ENCODE peak calls at places on chromosomes 4 and X, in six cellular contexts. One of them, this sample, is unnamed.

GRCh38 chr4:84846985-84847384 is 119.5 kb downstream of the WDFY3 start:
- DNase-seq in uterus: no peak
- DNase-seq in stomach: no peak
- DNase-seq in HepG2: peak; percentile 9
- DNase-seq in sigmoid colon: no peak
- DNase-seq in ovary: no peak
- DNase-seq in this sample: no peak

GRCh38 chr4:78517050-78517652 is 34.4 kb upstream of the ANXA3 start:
- DNase-seq in uterus: no peak
- DNase-seq in stomach: no peak
- DNase-seq in HepG2: peak; percentile 11
- DNase-seq in sigmoid colon: no peak
- DNase-seq in ovary: no peak
- DNase-seq in this sample: no peak

GRCh38 chr4:3491681-3492405 is 28.7 kb downstream of the DOK7 start:
- DNase-seq in uterus: no peak
- DNase-seq in stomach: no peak
- DNase-seq in HepG2: no peak
- DNase-seq in sigmoid colon: no peak
- DNase-seq in ovary: no peak
- DNase-seq in this sample: no peak

GRCh38 chr4:187656953-187657352 is 338.6 kb upstream of the ZFP42 start:
- DNase-seq in uterus: no peak
- DNase-seq in stomach: no peak
- DNase-seq in HepG2: no peak
- DNase-seq in sigmoid colon: no peak
- DNase-seq in ovary: no peak
- DNase-seq in this sample: no peak

GRCh38 chr4:182809417-182810102 is 107.6 kb downstream of the DCTD start:
- DNase-seq in uterus: no peak
- DNase-seq in stomach: no peak
- DNase-seq in HepG2: peak; percentile 6
- DNase-seq in sigmoid colon: no peak
- DNase-seq in ovary: no peak
- DNase-seq in this sample: no peak

GRCh38 chr4:181874582-181874981 is 368.6 kb upstream of the TENM3 start:
- DNase-seq in uterus: no peak
- DNase-seq in stomach: no peak
- DNase-seq in HepG2: no peak
- DNase-seq in sigmoid colon: no peak
- DNase-seq in ovary: no peak
- DNase-seq in this sample: no peak

GRCh38 chr4:81510643-81511189 is 39.0 kb upstream of the RASGEF1B start:
- DNase-seq in uterus: no peak
- DNase-seq in stomach: no peak
- DNase-seq in HepG2: no peak
- DNase-seq in sigmoid colon: no peak
- DNase-seq in ovary: no peak
- DNase-seq in this sample: no peak

GRCh38 chr4:492412-492811 is 6.5 kb downstream of the ZNF721 start:
- DNase-seq in uterus: no peak
- DNase-seq in stomach: no peak
- DNase-seq in HepG2: no peak
- DNase-seq in sigmoid colon: no peak
- DNase-seq in ovary: no peak
- DNase-seq in this sample: no peak

GRCh38 chr4:14871676-14872430 is 130.4 kb upstream of the CPEB2 start:
- DNase-seq in uterus: no peak
- DNase-seq in stomach: peak; percentile 61
- DNase-seq in HepG2: peak; percentile 3
- DNase-seq in sigmoid colon: no peak
- DNase-seq in ovary: no peak
- DNase-seq in this sample: no peak

GRCh38 chrX:48059296-48059639 is 12.2 kb downstream of the ZNF630 start:
- DNase-seq in uterus: no peak
- DNase-seq in stomach: no peak
- DNase-seq in HepG2: no peak
- DNase-seq in sigmoid colon: no peak
- DNase-seq in ovary: no peak
- DNase-seq in this sample: no peak

GRCh38 chr4:20126906-20127305 is 124.8 kb upstream of the SLIT2 start:
- DNase-seq in uterus: no peak
- DNase-seq in stomach: no peak
- DNase-seq in HepG2: no peak
- DNase-seq in sigmoid colon: no peak
- DNase-seq in ovary: no peak
- DNase-seq in this sample: no peak

GRCh38 chrX:19334945-19335626 is 8.6 kb upstream of the PDHA1 start:
- DNase-seq in uterus: no peak
- DNase-seq in stomach: no peak
- DNase-seq in HepG2: peak; percentile 75
- DNase-seq in sigmoid colon: no peak
- DNase-seq in ovary: no peak
- DNase-seq in this sample: no peak

GRCh38 chrX:39667746-39668507 is 429.8 kb downstream of the BCOR start:
- DNase-seq in uterus: no peak
- DNase-seq in stomach: no peak
- DNase-seq in HepG2: no peak
- DNase-seq in sigmoid colon: no peak
- DNase-seq in ovary: no peak
- DNase-seq in this sample: no peak

GRCh38 chr4:148814030-148814429 is 371.8 kb upstream of the NR3C2 start:
- DNase-seq in uterus: no peak
- DNase-seq in stomach: peak; percentile 49
- DNase-seq in HepG2: no peak
- DNase-seq in sigmoid colon: no peak
- DNase-seq in ovary: no peak
- DNase-seq in this sample: no peak

GRCh38 chrX:18962329-18962728 is 21.6 kb downstream of the PHKA2 start:
- DNase-seq in uterus: no peak
- DNase-seq in stomach: no peak
- DNase-seq in HepG2: no peak
- DNase-seq in sigmoid colon: no peak
- DNase-seq in ovary: no peak
- DNase-seq in this sample: no peak

GRCh38 chr4:112704991-112705845 is 68.3 kb downstream of the LARP7 start:
- DNase-seq in uterus: peak; percentile 54
- DNase-seq in stomach: peak; percentile 39
- DNase-seq in HepG2: peak; percentile 8
- DNase-seq in sigmoid colon: peak; percentile 78
- DNase-seq in ovary: peak; percentile 71
- DNase-seq in this sample: peak; percentile 38

GRCh38 chr4:92198711-92199110 is 105.1 kb upstream of the GRID2 start:
- DNase-seq in uterus: no peak
- DNase-seq in stomach: no peak
- DNase-seq in HepG2: no peak
- DNase-seq in sigmoid colon: no peak
- DNase-seq in ovary: no peak
- DNase-seq in this sample: no peak

GRCh38 chr4:42048394-42048793 is 58.1 kb downstream of the SLC30A9 start:
- DNase-seq in uterus: no peak
- DNase-seq in stomach: no peak
- DNase-seq in HepG2: no peak
- DNase-seq in sigmoid colon: no peak
- DNase-seq in ovary: no peak
- DNase-seq in this sample: no peak

GRCh38 chrX:122115604-122116003 is 1068.2 kb downstream of the GLUD2 start:
- DNase-seq in uterus: no peak
- DNase-seq in stomach: no peak
- DNase-seq in HepG2: peak; percentile 32
- DNase-seq in sigmoid colon: no peak
- DNase-seq in ovary: no peak
- DNase-seq in this sample: no peak

GRCh38 chrX:52852110-52852872 is 15.6 kb downstream of the XAGE3 start:
- DNase-seq in uterus: no peak
- DNase-seq in stomach: no peak
- DNase-seq in HepG2: no peak
- DNase-seq in sigmoid colon: no peak
- DNase-seq in ovary: no peak
- DNase-seq in this sample: no peak

GRCh38 chrX:119468930-119469635 is 839 bp downstream of the SLC25A5 start:
- DNase-seq in uterus: peak; percentile 86
- DNase-seq in stomach: peak; percentile 93
- DNase-seq in HepG2: peak; percentile 45
- DNase-seq in sigmoid colon: peak; percentile 93
- DNase-seq in ovary: peak; percentile 91
- DNase-seq in this sample: peak; percentile 74

GRCh38 chr4:168885416-168885815 is 124.6 kb downstream of the CBR4 start:
- DNase-seq in uterus: no peak
- DNase-seq in stomach: no peak
- DNase-seq in HepG2: no peak
- DNase-seq in sigmoid colon: no peak
- DNase-seq in ovary: no peak
- DNase-seq in this sample: no peak

GRCh38 chrX:56564182-56564885 is 907 bp downstream of the UBQLN2 start:
- DNase-seq in uterus: no peak
- DNase-seq in stomach: no peak
- DNase-seq in HepG2: peak; percentile 2
- DNase-seq in sigmoid colon: no peak
- DNase-seq in ovary: peak; percentile 36
- DNase-seq in this sample: peak; percentile 22

GRCh38 chrX:56564921-56565861 is 1.8 kb downstream of the UBQLN2 start:
- DNase-seq in uterus: no peak
- DNase-seq in stomach: no peak
- DNase-seq in HepG2: peak; percentile 0
- DNase-seq in sigmoid colon: no peak
- DNase-seq in ovary: no peak
- DNase-seq in this sample: no peak

GRCh38 chrX:56563231-56564116 is at the start of gene UBQLN2:
- DNase-seq in uterus: peak; percentile 78
- DNase-seq in stomach: peak; percentile 82
- DNase-seq in HepG2: peak; percentile 30
- DNase-seq in sigmoid colon: peak; percentile 92
- DNase-seq in ovary: peak; percentile 86
- DNase-seq in this sample: peak; percentile 74
- TF ChIP-seq POLR2A in uterus: peak; percentile 57
- TF ChIP-seq POLR2A in stomach: no peak
- TF ChIP-seq POLR2A in HepG2: peak; percentile 73
- TF ChIP-seq POLR2A in sigmoid colon: peak; percentile 68
- TF ChIP-seq POLR2A in ovary: peak; percentile 76
- TF ChIP-seq POLR2A in this sample: peak; percentile 76

DNA sequence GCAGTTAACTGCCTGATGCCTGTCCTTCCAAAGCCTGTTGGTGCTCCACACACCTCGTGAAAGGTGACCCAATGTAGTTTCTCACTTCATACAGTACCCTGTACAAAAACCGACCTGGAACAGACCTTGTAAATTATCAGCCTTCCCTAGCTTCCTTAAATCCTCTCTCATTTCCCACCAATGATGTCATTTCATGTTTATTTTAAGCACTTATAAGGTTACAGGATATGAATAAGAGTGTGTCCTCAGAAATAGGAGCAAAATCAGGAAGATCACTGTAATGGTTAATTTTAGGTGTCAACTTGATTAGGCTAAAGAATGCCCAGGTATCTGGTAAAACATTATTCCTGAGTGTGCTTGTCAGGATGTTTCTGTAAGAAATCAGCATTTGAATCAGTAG is 44.7 kb downstream of the TMEM150C start:
- DNase-seq in uterus: no peak
- DNase-seq in stomach: no peak
- DNase-seq in HepG2: no peak
- DNase-seq in sigmoid colon: no peak
- DNase-seq in ovary: no peak
- DNase-seq in this sample: no peak
- H3K27ac ChIP-seq in uterus: no peak overlapping the region
- H3K27ac ChIP-seq in stomach: no peak overlapping the region
- H3K27ac ChIP-seq in HepG2: no peak overlapping the region
- H3K27ac ChIP-seq in sigmoid colon: no peak overlapping the region
- H3K27ac ChIP-seq in ovary: no peak overlapping the region
- H3K27ac ChIP-seq in this sample: no peak overlapping the region

DNA sequence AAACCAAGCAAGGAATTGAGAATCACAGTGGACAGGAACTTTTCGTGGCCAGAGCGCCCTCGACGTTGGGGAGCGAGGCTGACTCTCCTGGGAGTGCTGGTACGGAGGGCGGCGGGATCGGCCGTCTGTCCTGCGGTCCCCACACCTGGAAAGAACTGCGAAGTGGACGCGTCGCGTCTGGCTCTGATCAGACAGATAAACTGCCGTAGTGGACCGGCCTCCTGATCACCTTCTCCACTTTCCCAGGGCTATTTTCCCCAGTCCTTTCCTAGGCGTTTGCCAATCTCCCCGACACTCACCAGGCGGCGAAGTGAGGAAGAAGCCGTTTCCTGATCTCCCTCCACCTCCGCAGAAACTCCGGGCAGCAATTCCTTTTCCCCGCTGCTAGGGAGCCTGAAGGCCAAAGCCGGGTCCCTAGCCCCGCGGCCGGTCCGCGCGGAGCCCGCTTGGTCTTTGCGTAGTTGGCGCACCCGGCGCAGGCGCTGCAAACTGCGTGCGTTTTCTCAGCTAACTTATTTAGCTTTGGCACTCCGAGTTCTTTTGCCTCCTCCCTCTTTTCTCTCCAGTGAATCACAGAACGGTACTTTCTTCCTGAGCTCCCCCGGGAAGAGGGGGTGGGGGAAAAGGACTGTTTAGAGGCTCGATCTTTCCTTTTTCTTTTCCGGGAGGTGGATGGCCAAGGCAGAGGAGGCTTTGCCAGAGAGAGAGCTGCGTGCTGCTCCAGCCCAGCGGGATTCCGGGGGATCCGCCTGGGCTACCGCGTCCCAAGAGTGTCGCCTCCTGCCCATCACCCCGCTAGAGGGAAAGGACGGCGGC is at the start of gene ARSJ:
- DNase-seq in uterus: peak; percentile 66
- DNase-seq in stomach: peak; percentile 56
- DNase-seq in HepG2: no peak
- DNase-seq in sigmoid colon: peak; percentile 81
- DNase-seq in ovary: peak; percentile 85
- DNase-seq in this sample: no peak
- TF ChIP-seq POLR2A in uterus: peak; percentile 11
- TF ChIP-seq POLR2A in stomach: no peak
- TF ChIP-seq POLR2A in HepG2: no peak
- TF ChIP-seq POLR2A in sigmoid colon: peak; percentile 21
- TF ChIP-seq POLR2A in ovary: peak; percentile 22
- TF ChIP-seq POLR2A in this sample: peak; percentile 23

DNA sequence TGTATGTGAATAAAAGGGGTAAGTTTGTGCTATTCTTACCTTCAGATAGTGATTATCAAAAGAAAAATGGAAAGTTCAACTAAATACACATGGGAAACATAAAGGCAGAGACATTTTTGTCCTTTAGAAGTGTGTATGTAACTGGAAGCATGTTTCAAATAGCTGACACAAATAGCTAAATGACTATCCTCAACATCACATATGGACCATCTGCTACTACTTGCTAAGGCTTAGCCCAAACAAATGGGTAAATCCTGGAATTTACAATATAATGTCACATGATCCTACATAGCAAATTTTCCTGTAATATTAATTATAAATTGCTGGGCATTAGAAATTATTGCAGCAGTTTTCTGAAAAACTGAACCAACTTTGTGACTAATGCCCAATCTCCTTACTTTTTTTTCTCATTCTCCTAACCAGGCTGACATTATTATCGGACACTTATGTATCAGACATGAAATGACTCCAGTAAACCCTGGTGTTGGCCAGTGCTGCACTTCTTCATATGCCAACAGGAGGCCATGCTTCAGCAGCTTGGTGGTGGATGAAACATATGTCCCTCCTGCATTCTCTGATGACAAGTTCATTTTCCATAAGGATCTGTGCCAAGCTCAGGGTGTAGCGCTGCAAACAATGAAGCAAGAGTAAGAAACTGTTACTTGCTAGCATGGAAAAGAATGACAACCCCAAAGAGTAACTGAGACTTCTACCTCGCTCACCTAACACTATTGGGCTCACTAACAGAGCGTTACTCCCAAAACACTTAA is 16.1 kb downstream of the AFP start:
- DNase-seq in uterus: no peak
- DNase-seq in stomach: no peak
- DNase-seq in HepG2: no peak
- DNase-seq in sigmoid colon: no peak
- DNase-seq in ovary: no peak
- DNase-seq in this sample: no peak
- H3K27ac ChIP-seq in uterus: no peak overlapping the region
- H3K27ac ChIP-seq in stomach: no peak overlapping the region
- H3K27ac ChIP-seq in HepG2: peak overlapping the region; percentile 37
- H3K27ac ChIP-seq in sigmoid colon: no peak overlapping the region
- H3K27ac ChIP-seq in ovary: no peak overlapping the region
- H3K27ac ChIP-seq in this sample: no peak overlapping the region

This sample was measured in gastrocnemius medialis.